ENCODE peak calls at places on chromosomes 12 and 14, in six cellular contexts. T, M, C, S, Z and Y are unnamed samples.

GRCh38 chr12:29713729-29714128 is 70.0 kb downstream of the TMTC1 start:
- DNase-seq in T (no peak), M (no peak), C (no peak), S (no peak), Z (no peak), Y (no peak)

GRCh38 chr14:86858043-86858442 is 1134.9 kb downstream of the GALC start:
- DNase-seq in T (no peak), M (no peak), C (no peak), S (peak; percentile 59), Z (no peak), Y (peak; percentile 19)

GRCh38 chr12:90055071-90055470 is 346.4 kb upstream of the ATP2B1 start:
- DNase-seq in T (no peak), M (no peak), C (no peak), S (peak; percentile 25), Z (no peak), Y (no peak)

GRCh38 chr14:30484976-30485375 is 74.0 kb upstream of the G2E3 start:
- DNase-seq in T (no peak), M (peak; percentile 29), C (no peak), S (no peak), Z (no peak), Y (no peak)

GRCh38 chr12:100826323-100826722 is 31.7 kb downstream of the ANO4 start:
- DNase-seq in T (peak; percentile 18), M (peak; percentile 55), C (peak; percentile 63), S (peak; percentile 58), Z (peak; percentile 72), Y (peak; percentile 64)

GRCh38 chr14:75342762-75343599 is 64.4 kb downstream of the FOS start:
- DNase-seq in T (no peak), M (no peak), C (no peak), S (no peak), Z (no peak), Y (no peak)

GRCh38 chr14:55450987-55451386 is 10.6 kb upstream of the TBPL2 start:
- DNase-seq in T (no peak), M (no peak), C (no peak), S (no peak), Z (no peak), Y (no peak)

GRCh38 chr12:132955094-132955932 is 793 bp downstream of the ZNF605 start:
- DNase-seq in T (peak; percentile 31), M (peak; percentile 51), C (peak; percentile 33), S (peak; percentile 67), Z (peak; percentile 66), Y (peak; percentile 81)

GRCh38 chr12:47981496-47982260 is 18.3 kb downstream of the TMEM106C start:
- DNase-seq in T (no peak), M (no peak), C (no peak), S (no peak), Z (no peak), Y (no peak)

GRCh38 chr12:52217223-52217622 is 15.8 kb upstream of the KRT7 start:
- DNase-seq in T (peak; percentile 99), M (no peak), C (no peak), S (no peak), Z (no peak), Y (peak; percentile 53)

GRCh38 chr14:69673578-69674305 is 62.3 kb downstream of the SUSD6 start:
- DNase-seq in T (no peak), M (no peak), C (no peak), S (no peak), Z (no peak), Y (no peak)

GRCh38 chr12:94536040-94536965 is 76.6 kb upstream of the CEP83 start:
- DNase-seq in T (no peak), M (no peak), C (no peak), S (no peak), Z (no peak), Y (no peak)

GRCh38 chr12:27843714-27844245 is 63.7 kb upstream of the MANSC4 start:
- DNase-seq in T (no peak), M (no peak), C (no peak), S (peak; percentile 84), Z (no peak), Y (peak; percentile 48)

GRCh38 chr12:95533985-95534384 is 17.3 kb downstream of the USP44 start:
- DNase-seq in T (no peak), M (no peak), C (no peak), S (no peak), Z (no peak), Y (no peak)

GRCh38 chr12:80778005-80778541 is 61.4 kb downstream of the MYF5 start:
- DNase-seq in T (no peak), M (no peak), C (no peak), S (peak; percentile 94), Z (no peak), Y (peak; percentile 85)

GRCh38 chr14:39956372-39956771 is 524.1 kb upstream of the FBXO33 start:
- DNase-seq in T (no peak), M (no peak), C (no peak), S (no peak), Z (no peak), Y (no peak)

GRCh38 chr14:93232159-93232558 is 25.1 kb downstream of the UBR7 start:
- DNase-seq in T (no peak), M (no peak), C (no peak), S (no peak), Z (peak; percentile 50), Y (no peak)

DNA sequence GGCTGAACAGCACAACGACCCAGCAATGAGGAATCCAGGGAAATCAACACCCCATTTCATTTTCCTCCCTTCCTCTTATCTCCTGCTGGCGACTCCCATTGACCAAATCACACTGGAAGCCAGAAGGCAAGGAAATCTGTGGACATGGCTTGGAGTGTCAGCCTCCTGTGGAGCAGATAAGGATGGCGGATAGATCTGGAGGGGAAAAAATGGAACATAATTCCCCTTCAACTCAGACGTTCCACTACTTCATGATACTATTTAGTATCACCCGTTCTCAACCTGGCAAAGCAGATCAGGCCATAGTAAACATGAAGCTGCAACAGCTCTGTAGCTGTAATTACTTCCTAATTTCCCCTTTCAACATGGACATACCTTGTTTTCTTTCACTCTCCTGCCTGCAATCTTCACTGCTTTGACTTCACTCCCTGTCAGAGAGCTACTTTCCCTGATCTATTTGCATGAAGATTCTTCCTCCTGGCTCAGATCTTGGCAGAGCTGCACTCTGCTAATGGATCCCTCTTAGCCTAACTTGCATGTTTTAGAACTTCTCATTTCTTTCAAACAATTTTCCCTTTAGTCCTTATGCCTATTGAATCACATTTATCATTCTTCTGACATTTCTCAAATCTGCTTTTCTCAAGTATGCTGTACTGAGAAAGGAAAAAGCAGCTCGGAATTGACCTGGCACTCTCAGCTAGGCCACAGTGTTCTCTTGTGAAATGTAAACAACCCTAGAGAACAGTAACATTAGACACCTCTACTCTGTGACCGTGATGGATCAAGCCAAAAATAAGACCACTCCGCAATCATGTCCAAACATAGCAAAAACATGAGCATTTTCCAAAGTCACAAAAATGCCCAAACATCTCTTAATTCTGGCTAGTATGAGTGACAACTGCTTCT is 135.1 kb downstream of the ETNK1 start:
- DNase-seq in T (no peak), M (no peak), C (no peak), S (no peak), Z (no peak), Y (peak; percentile 32)
- H4K91ac ChIP-seq in T (no peak overlapping the region), M (no peak overlapping the region), C (no peak overlapping the region), S (no peak overlapping the region), Z (no peak overlapping the region), Y (peak overlapping the region; percentile 72)

GRCh38 chr12:16626991-16627390 is 21.0 kb upstream of the LMO3 start:
- DNase-seq in T (no peak), M (no peak), C (no peak), S (no peak), Z (no peak), Y (no peak)
- H4K91ac ChIP-seq in T (no peak overlapping the region), M (no peak overlapping the region), C (no peak overlapping the region), S (no peak overlapping the region), Z (no peak overlapping the region), Y (no peak overlapping the region)

GRCh38 chr12:93500201-93500600 is 32.9 kb downstream of the MRPL42 start:
- DNase-seq in T (no peak), M (no peak), C (no peak), S (no peak), Z (no peak), Y (no peak)
- H4K91ac ChIP-seq in T (no peak overlapping the region), M (no peak overlapping the region), C (no peak overlapping the region), S (no peak overlapping the region), Z (no peak overlapping the region), Y (no peak overlapping the region)

DNA sequence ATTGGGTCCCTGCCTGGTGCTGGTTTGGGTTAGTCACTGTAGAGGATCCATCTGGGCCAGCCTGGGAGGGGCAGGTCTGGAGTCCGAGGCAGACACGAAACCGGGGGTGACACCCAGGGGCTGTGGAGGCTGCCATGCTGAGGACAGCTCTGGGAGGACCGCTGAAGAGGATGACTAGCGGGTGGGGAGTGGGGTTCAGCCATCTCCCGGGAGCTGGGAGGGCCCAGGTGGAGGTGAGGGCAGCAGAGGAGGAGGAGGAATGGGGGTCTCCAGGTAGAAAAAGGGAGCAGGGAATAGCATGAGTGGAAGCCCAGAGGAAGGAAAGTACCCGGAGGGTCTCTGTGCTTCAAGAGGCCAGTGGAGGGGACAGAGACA is 4.0 kb upstream of the DIO3 start:
- DNase-seq in T (no peak), M (no peak), C (no peak), S (no peak), Z (no peak), Y (no peak)
- H4K91ac ChIP-seq in T (no peak overlapping the region), M (no peak overlapping the region), C (no peak overlapping the region), S (no peak overlapping the region), Z (no peak overlapping the region), Y (no peak overlapping the region)

DNA sequence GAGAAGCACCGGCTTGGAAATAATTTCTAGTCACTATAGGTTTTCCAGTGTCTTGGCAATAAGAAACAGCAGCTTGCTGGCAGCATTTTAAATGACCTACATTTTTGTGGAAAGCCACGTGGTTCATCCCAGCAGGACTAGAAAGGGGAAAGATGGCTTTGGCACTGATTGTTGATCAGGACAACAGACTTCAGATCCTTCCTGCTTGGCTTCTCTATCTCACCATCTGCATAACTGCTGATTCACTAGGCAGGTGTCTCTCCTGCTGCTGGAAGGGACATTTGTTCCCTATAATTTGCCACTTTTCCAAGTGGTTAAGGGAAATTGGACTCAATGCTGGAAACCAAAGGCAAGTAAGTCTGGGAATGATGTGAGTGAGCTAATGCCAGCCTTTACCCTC is 131.0 kb downstream of the TTC8 start:
- DNase-seq in T (no peak), M (no peak), C (no peak), S (no peak), Z (no peak), Y (no peak)
- H4K91ac ChIP-seq in T (no peak overlapping the region), M (no peak overlapping the region), C (no peak overlapping the region), S (no peak overlapping the region), Z (no peak overlapping the region), Y (no peak overlapping the region)

DNA sequence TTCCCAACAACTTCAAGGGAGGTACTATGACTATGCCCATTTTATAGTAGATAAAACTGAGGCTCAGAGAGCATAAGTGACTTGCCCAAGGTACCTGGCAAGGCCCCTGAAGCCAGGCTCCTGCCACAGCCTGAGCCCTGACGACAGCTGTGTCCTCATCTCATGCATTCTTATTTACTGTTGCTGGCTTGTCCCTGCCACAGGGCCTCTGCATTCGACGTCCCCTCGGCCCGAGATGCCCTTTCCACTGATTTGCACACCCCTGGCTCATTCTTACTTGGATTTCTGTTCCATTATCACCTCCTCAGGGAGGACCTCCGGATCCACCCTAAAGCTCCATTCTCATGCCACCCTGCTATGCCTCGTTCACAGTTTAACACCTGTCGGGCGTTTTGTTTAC is 2.6 kb downstream of the TESC start:
- DNase-seq in T (no peak), M (no peak), C (no peak), S (no peak), Z (no peak), Y (no peak)
- H4K91ac ChIP-seq in T (no peak overlapping the region), M (no peak overlapping the region), C (no peak overlapping the region), S (no peak overlapping the region), Z (no peak overlapping the region), Y (no peak overlapping the region)